ENCODE peak calls at places on chromosomes 12 and 14, in six cellular contexts. Y is mucosa of descending colon, K is NCI-H774, Q is T-helper 17 cell, A is neural crest cell, O is fibroblast of the aortic adventitia. R is an unnamed sample.
A peak's percentile ranks its signal among the peaks of the same experiment; 100 is the strongest.

GRCh38 chr14:75217508-75218206 is 41.2 kb upstream of the TMED10 start:
- DNase-seq in Y (no peak), K (no peak), Q (no peak), A (no peak), O (no peak), R (no peak)

GRCh38 chr12:27434673-27435565 is 11.6 kb upstream of the SMCO2 start:
- DNase-seq in Y (no peak), K (no peak), Q (no peak), A (peak; percentile 9), O (peak; percentile 14), R (no peak)

GRCh38 chr12:46524778-46525177 is 152.2 kb upstream of the SLC38A2 start:
- DNase-seq in Y (peak; percentile 70), K (no peak), Q (no peak), A (no peak), O (peak; percentile 99), R (no peak)

GRCh38 chr12:122031342-122032216 is 9.9 kb downstream of the BCL7A start:
- DNase-seq in Y (no peak), K (no peak), Q (no peak), A (peak; percentile 67), O (no peak), R (peak; percentile 61)

GRCh38 chr14:60220084-60220483 is 28.9 kb upstream of the PPM1A start:
- DNase-seq in Y (no peak), K (no peak), Q (no peak), A (no peak), O (no peak), R (no peak)

GRCh38 chr14:103621860-103622259 is 7.2 kb upstream of the KLC1 start:
- DNase-seq in Y (no peak), K (no peak), Q (no peak), A (no peak), O (no peak), R (no peak)

GRCh38 chr12:24911284-24911791 is 37.6 kb downstream of the BCAT1 start:
- DNase-seq in Y (no peak), K (no peak), Q (no peak), A (no peak), O (peak; percentile 79), R (no peak)

GRCh38 chr14:75247286-75247922 is 31.2 kb upstream of the FOS start:
- DNase-seq in Y (no peak), K (no peak), Q (peak; percentile 21), A (no peak), O (no peak), R (no peak)

GRCh38 chr14:64717870-64718269 is 13.6 kb downstream of the PLEKHG3 start:
- DNase-seq in Y (no peak), K (no peak), Q (no peak), A (no peak), O (no peak), R (no peak)

GRCh38 chr14:55115861-55116245 is 13.2 kb upstream of the LGALS3 start:
- DNase-seq in Y (no peak), K (no peak), Q (no peak), A (no peak), O (no peak), R (no peak)

GRCh38 chr12:72679147-72679757 is 407.1 kb downstream of the TRHDE start:
- DNase-seq in Y (no peak), K (no peak), Q (no peak), A (no peak), O (no peak), R (no peak)

GRCh38 chr14:31059152-31059924 is 33.2 kb upstream of the STRN3 start:
- DNase-seq in Y (peak; percentile 61), K (no peak), Q (no peak), A (no peak), O (peak; percentile 93), R (no peak)

GRCh38 chr12:6347367-6348338 is 5.8 kb upstream of the TNFRSF1A start:
- DNase-seq in Y (peak; percentile 68), K (no peak), Q (no peak), A (no peak), O (peak; percentile 97), R (no peak)

GRCh38 chr14:78143489-78144145 is 26.6 kb upstream of the NRXN3 start:
- DNase-seq in Y (no peak), K (no peak), Q (no peak), A (no peak), O (peak; percentile 2), R (no peak)

GRCh38 chr14:48341069-48341468 is 665.7 kb upstream of the MDGA2 start:
- DNase-seq in Y (no peak), K (no peak), Q (no peak), A (no peak), O (no peak), R (no peak)

GRCh38 chr14:37599527-37600368 is 4.3 kb downstream of the TTC6 start:
- DNase-seq in Y (no peak), K (no peak), Q (no peak), A (no peak), O (no peak), R (no peak)

GRCh38 chr12:89833337-89834252 is 125.0 kb upstream of the ATP2B1 start:
- DNase-seq in Y (no peak), K (no peak), Q (no peak), A (no peak), O (peak; percentile 30), R (no peak)

GRCh38 chr14:103748539-103748867 is 32.9 kb downstream of the ZFYVE21 start:
- DNase-seq in Y (no peak), K (no peak), Q (no peak), A (no peak), O (no peak), R (no peak)

GRCh38 chr12:4148418-4149056 is 125.0 kb upstream of the CCND2 start:
- DNase-seq in Y (peak; percentile 91), K (no peak), Q (peak; percentile 23), A (no peak), O (no peak), R (peak; percentile 80)

GRCh38 chr12:51636581-51636980 is 45.5 kb downstream of the SCN8A start:
- DNase-seq in Y (no peak), K (no peak), Q (no peak), A (no peak), O (peak; percentile 43), R (no peak)

GRCh38 chr14:71444030-71444822 is 488.0 kb upstream of the RGS6 start:
- DNase-seq in Y (no peak), K (no peak), Q (no peak), A (no peak), O (no peak), R (no peak)

GRCh38 chr14:61933021-61933420 is 170.8 kb downstream of the SNAPC1 start:
- DNase-seq in Y (no peak), K (no peak), Q (no peak), A (no peak), O (no peak), R (no peak)

GRCh38 chr14:93954900-93955891 is 21.2 kb downstream of the ASB2 start:
- DNase-seq in Y (peak; percentile 72), K (no peak), Q (no peak), A (no peak), O (no peak), R (no peak)

GRCh38 chr12:31742891-31743290 is 14.1 kb upstream of the AMN1 start:
- DNase-seq in Y (no peak), K (no peak), Q (no peak), A (no peak), O (no peak), R (no peak)

R was measured in activated B cell treated with CpG ODN at 0.5 μM for 24 hours.